ENCODE peak calls at places on chromosomes 2 and 18, in ten cellular contexts. One of them, this sample, is unnamed.

GRCh38 chr2:54904836-54905235 is 145.4 kb downstream of the RTN4 start:
- DNase-seq in MCF 10A: peak
- DNase-seq in omental fat pad: no peak
- DNase-seq in CD8-positive, alpha-beta T cell: no peak
- DNase-seq in foreskin fibroblast: no peak
- DNase-seq in fibroblast of pulmonary artery: no peak
- DNase-seq in HFF-Myc: no peak
- DNase-seq in astrocyte: no peak
- DNase-seq in progenitor cell of endocrine pancreas: no peak
- DNase-seq in tibial artery: no peak
- DNase-seq in this sample: no peak

GRCh38 chr2:195561205-195562032 is 95.6 kb upstream of the SLC39A10 start:
- DNase-seq in MCF 10A: peak
- DNase-seq in omental fat pad: no peak
- DNase-seq in CD8-positive, alpha-beta T cell: no peak
- DNase-seq in foreskin fibroblast: peak
- DNase-seq in fibroblast of pulmonary artery: peak
- DNase-seq in HFF-Myc: peak
- DNase-seq in astrocyte: peak
- DNase-seq in progenitor cell of endocrine pancreas: no peak
- DNase-seq in tibial artery: no peak
- DNase-seq in this sample: peak

GRCh38 chr2:127641846-127642510 is 4.0 kb upstream of the GPR17 start:
- DNase-seq in MCF 10A: no peak
- DNase-seq in omental fat pad: no peak
- DNase-seq in CD8-positive, alpha-beta T cell: peak
- DNase-seq in foreskin fibroblast: no peak
- DNase-seq in fibroblast of pulmonary artery: no peak
- DNase-seq in HFF-Myc: no peak
- DNase-seq in astrocyte: no peak
- DNase-seq in progenitor cell of endocrine pancreas: no peak
- DNase-seq in tibial artery: no peak
- DNase-seq in this sample: no peak

GRCh38 chr18:52451252-52451651 is 111.3 kb downstream of the DCC start:
- DNase-seq in MCF 10A: no peak
- DNase-seq in omental fat pad: no peak
- DNase-seq in CD8-positive, alpha-beta T cell: no peak
- DNase-seq in foreskin fibroblast: no peak
- DNase-seq in fibroblast of pulmonary artery: no peak
- DNase-seq in HFF-Myc: no peak
- DNase-seq in astrocyte: no peak
- DNase-seq in progenitor cell of endocrine pancreas: no peak
- DNase-seq in tibial artery: no peak
- DNase-seq in this sample: no peak

GRCh38 chr2:136765736-136766323 is 485 bp downstream of the THSD7B start:
- DNase-seq in MCF 10A: no peak
- DNase-seq in omental fat pad: no peak
- DNase-seq in CD8-positive, alpha-beta T cell: no peak
- DNase-seq in foreskin fibroblast: no peak
- DNase-seq in fibroblast of pulmonary artery: peak
- DNase-seq in HFF-Myc: no peak
- DNase-seq in astrocyte: no peak
- DNase-seq in progenitor cell of endocrine pancreas: peak
- DNase-seq in tibial artery: no peak
- DNase-seq in this sample: no peak

GRCh38 chr2:23601301-23601965 is 216.5 kb downstream of the KLHL29 start:
- DNase-seq in MCF 10A: no peak
- DNase-seq in omental fat pad: no peak
- DNase-seq in CD8-positive, alpha-beta T cell: no peak
- DNase-seq in foreskin fibroblast: no peak
- DNase-seq in fibroblast of pulmonary artery: peak
- DNase-seq in HFF-Myc: no peak
- DNase-seq in astrocyte: peak
- DNase-seq in progenitor cell of endocrine pancreas: no peak
- DNase-seq in tibial artery: no peak
- DNase-seq in this sample: peak

GRCh38 chr2:142867161-142867560 is 10.3 kb upstream of the KYNU start:
- DNase-seq in MCF 10A: no peak
- DNase-seq in omental fat pad: no peak
- DNase-seq in CD8-positive, alpha-beta T cell: no peak
- DNase-seq in foreskin fibroblast: no peak
- DNase-seq in fibroblast of pulmonary artery: peak
- DNase-seq in HFF-Myc: no peak
- DNase-seq in astrocyte: no peak
- DNase-seq in progenitor cell of endocrine pancreas: no peak
- DNase-seq in tibial artery: no peak
- DNase-seq in this sample: no peak

GRCh38 chr18:702957-703659 is 9.3 kb downstream of the ENOSF1 start:
- DNase-seq in MCF 10A: peak
- DNase-seq in omental fat pad: no peak
- DNase-seq in CD8-positive, alpha-beta T cell: no peak
- DNase-seq in foreskin fibroblast: peak
- DNase-seq in fibroblast of pulmonary artery: peak
- DNase-seq in HFF-Myc: peak
- DNase-seq in astrocyte: peak
- DNase-seq in progenitor cell of endocrine pancreas: no peak
- DNase-seq in tibial artery: no peak
- DNase-seq in this sample: peak

GRCh38 chr2:61493523-61493942 is 22.6 kb upstream of the USP34 start:
- DNase-seq in MCF 10A: peak
- DNase-seq in omental fat pad: no peak
- DNase-seq in CD8-positive, alpha-beta T cell: no peak
- DNase-seq in foreskin fibroblast: no peak
- DNase-seq in fibroblast of pulmonary artery: peak
- DNase-seq in HFF-Myc: no peak
- DNase-seq in astrocyte: peak
- DNase-seq in progenitor cell of endocrine pancreas: no peak
- DNase-seq in tibial artery: no peak
- DNase-seq in this sample: peak

GRCh38 chr18:75551071-75551470 is 123.6 kb upstream of the SMIM21 start:
- DNase-seq in MCF 10A: no peak
- DNase-seq in omental fat pad: no peak
- DNase-seq in CD8-positive, alpha-beta T cell: no peak
- DNase-seq in foreskin fibroblast: no peak
- DNase-seq in fibroblast of pulmonary artery: no peak
- DNase-seq in HFF-Myc: no peak
- DNase-seq in astrocyte: no peak
- DNase-seq in progenitor cell of endocrine pancreas: no peak
- DNase-seq in tibial artery: no peak
- DNase-seq in this sample: peak

DNA sequence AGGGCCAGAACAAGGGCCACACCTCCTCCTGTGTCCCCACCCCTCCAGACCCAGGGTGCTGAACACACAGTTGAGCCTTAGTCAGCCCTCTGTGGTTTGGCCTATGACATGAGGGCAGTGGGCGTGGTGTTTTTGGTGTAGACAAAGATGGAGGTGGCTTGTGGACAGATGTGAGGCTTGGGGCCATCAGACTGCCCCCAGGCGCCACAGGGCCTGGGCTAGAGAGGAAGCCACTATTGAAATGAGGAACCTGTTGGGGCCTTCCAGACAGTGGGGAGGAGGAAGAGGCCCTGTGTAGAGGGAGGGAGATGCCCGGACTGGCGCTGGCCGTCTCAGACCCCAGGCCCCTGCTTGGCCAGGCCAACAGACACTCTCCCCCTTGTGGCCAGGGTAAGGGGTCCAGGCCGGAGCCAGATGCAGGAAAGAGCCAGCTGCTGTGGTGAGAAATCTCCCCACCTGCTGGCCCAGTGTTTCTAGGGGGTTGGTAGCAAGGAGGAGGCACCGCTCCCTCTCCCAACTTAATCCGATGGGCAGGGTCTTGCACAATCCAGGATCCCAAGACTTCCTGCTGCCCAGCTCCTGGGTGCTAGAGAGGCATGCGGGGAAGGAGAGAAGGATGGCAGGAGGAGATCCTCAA is 53.8 kb downstream of the SMAD7 start:
- DNase-seq in MCF 10A: peak
- DNase-seq in omental fat pad: no peak
- DNase-seq in CD8-positive, alpha-beta T cell: no peak
- DNase-seq in foreskin fibroblast: peak
- DNase-seq in fibroblast of pulmonary artery: no peak
- DNase-seq in HFF-Myc: peak
- DNase-seq in astrocyte: no peak
- DNase-seq in progenitor cell of endocrine pancreas: no peak
- DNase-seq in tibial artery: peak
- DNase-seq in this sample: peak
- TF ChIP-seq CTCF in MCF 10A: no peak
- TF ChIP-seq CTCF in omental fat pad: no peak
- TF ChIP-seq CTCF in CD8-positive, alpha-beta T cell: no peak
- TF ChIP-seq CTCF in foreskin fibroblast: no peak
- TF ChIP-seq CTCF in fibroblast of pulmonary artery: no peak
- TF ChIP-seq CTCF in HFF-Myc: peak
- TF ChIP-seq CTCF in astrocyte: no peak
- TF ChIP-seq CTCF in progenitor cell of endocrine pancreas: peak
- TF ChIP-seq CTCF in tibial artery: no peak
- TF ChIP-seq CTCF in this sample: no peak

GRCh38 chr18:48492880-48493279 is 46.0 kb upstream of the CTIF start:
- DNase-seq in MCF 10A: no peak
- DNase-seq in omental fat pad: no peak
- DNase-seq in CD8-positive, alpha-beta T cell: no peak
- DNase-seq in foreskin fibroblast: no peak
- DNase-seq in fibroblast of pulmonary artery: no peak
- DNase-seq in HFF-Myc: no peak
- DNase-seq in astrocyte: no peak
- DNase-seq in progenitor cell of endocrine pancreas: no peak
- DNase-seq in tibial artery: no peak
- DNase-seq in this sample: no peak
- TF ChIP-seq CTCF in MCF 10A: no peak
- TF ChIP-seq CTCF in omental fat pad: no peak
- TF ChIP-seq CTCF in CD8-positive, alpha-beta T cell: no peak
- TF ChIP-seq CTCF in foreskin fibroblast: no peak
- TF ChIP-seq CTCF in fibroblast of pulmonary artery: no peak
- TF ChIP-seq CTCF in HFF-Myc: no peak
- TF ChIP-seq CTCF in astrocyte: no peak
- TF ChIP-seq CTCF in progenitor cell of endocrine pancreas: no peak
- TF ChIP-seq CTCF in tibial artery: no peak
- TF ChIP-seq CTCF in this sample: no peak

GRCh38 chr2:72780483-72780882 is 45.4 kb downstream of the EXOC6B start:
- DNase-seq in MCF 10A: peak
- DNase-seq in omental fat pad: no peak
- DNase-seq in CD8-positive, alpha-beta T cell: no peak
- DNase-seq in foreskin fibroblast: peak
- DNase-seq in fibroblast of pulmonary artery: peak
- DNase-seq in HFF-Myc: peak
- DNase-seq in astrocyte: peak
- DNase-seq in progenitor cell of endocrine pancreas: no peak
- DNase-seq in tibial artery: no peak
- DNase-seq in this sample: peak

GRCh38 chr2:72782520-72782919 is 43.3 kb downstream of the EXOC6B start:
- DNase-seq in MCF 10A: no peak
- DNase-seq in omental fat pad: no peak
- DNase-seq in CD8-positive, alpha-beta T cell: no peak
- DNase-seq in foreskin fibroblast: no peak
- DNase-seq in fibroblast of pulmonary artery: no peak
- DNase-seq in HFF-Myc: no peak
- DNase-seq in astrocyte: no peak
- DNase-seq in progenitor cell of endocrine pancreas: no peak
- DNase-seq in tibial artery: no peak
- DNase-seq in this sample: no peak

GRCh38 chr2:72779495-72779894 is 46.3 kb downstream of the EXOC6B start:
- DNase-seq in MCF 10A: no peak
- DNase-seq in omental fat pad: no peak
- DNase-seq in CD8-positive, alpha-beta T cell: no peak
- DNase-seq in foreskin fibroblast: no peak
- DNase-seq in fibroblast of pulmonary artery: no peak
- DNase-seq in HFF-Myc: no peak
- DNase-seq in astrocyte: no peak
- DNase-seq in progenitor cell of endocrine pancreas: no peak
- DNase-seq in tibial artery: no peak
- DNase-seq in this sample: no peak

GRCh38 chr2:72781500-72781899 is 44.3 kb downstream of the EXOC6B start:
- DNase-seq in MCF 10A: peak
- DNase-seq in omental fat pad: no peak
- DNase-seq in CD8-positive, alpha-beta T cell: no peak
- DNase-seq in foreskin fibroblast: no peak
- DNase-seq in fibroblast of pulmonary artery: peak
- DNase-seq in HFF-Myc: peak
- DNase-seq in astrocyte: no peak
- DNase-seq in progenitor cell of endocrine pancreas: no peak
- DNase-seq in tibial artery: no peak
- DNase-seq in this sample: peak

DNA sequence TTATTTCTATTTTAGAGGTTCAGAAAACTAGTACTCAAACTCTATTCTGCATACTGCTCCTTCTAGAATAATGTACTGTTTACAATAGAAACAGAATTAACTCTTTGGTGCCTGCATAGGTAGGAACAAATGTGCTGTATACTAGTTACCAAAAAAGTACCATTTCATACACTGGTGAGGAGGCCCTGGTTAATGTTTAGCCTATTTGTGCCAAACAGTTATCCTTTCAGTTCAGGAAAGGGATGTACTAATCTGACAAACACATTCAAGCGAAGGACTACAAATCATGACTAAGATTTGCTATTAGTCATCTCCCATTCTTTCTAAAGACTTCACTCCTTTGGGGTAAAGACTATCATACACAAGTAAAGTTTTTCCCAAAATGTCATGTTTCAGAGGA is 47.4 kb downstream of the EXOC6B start:
- DNase-seq in MCF 10A: peak
- DNase-seq in omental fat pad: no peak
- DNase-seq in CD8-positive, alpha-beta T cell: no peak
- DNase-seq in foreskin fibroblast: peak
- DNase-seq in fibroblast of pulmonary artery: peak
- DNase-seq in HFF-Myc: peak
- DNase-seq in astrocyte: peak
- DNase-seq in progenitor cell of endocrine pancreas: no peak
- DNase-seq in tibial artery: no peak
- DNase-seq in this sample: peak
- TF ChIP-seq CTCF in MCF 10A: no peak
- TF ChIP-seq CTCF in omental fat pad: no peak
- TF ChIP-seq CTCF in CD8-positive, alpha-beta T cell: no peak
- TF ChIP-seq CTCF in foreskin fibroblast: no peak
- TF ChIP-seq CTCF in fibroblast of pulmonary artery: no peak
- TF ChIP-seq CTCF in HFF-Myc: no peak
- TF ChIP-seq CTCF in astrocyte: no peak
- TF ChIP-seq CTCF in progenitor cell of endocrine pancreas: no peak
- TF ChIP-seq CTCF in tibial artery: no peak
- TF ChIP-seq CTCF in this sample: no peak

GRCh38 chr2:78992807-78993517 is 32.5 kb upstream of the REG3G start:
- DNase-seq in MCF 10A: no peak
- DNase-seq in omental fat pad: no peak
- DNase-seq in CD8-positive, alpha-beta T cell: no peak
- DNase-seq in foreskin fibroblast: no peak
- DNase-seq in fibroblast of pulmonary artery: no peak
- DNase-seq in HFF-Myc: no peak
- DNase-seq in astrocyte: no peak
- DNase-seq in progenitor cell of endocrine pancreas: peak
- DNase-seq in tibial artery: no peak
- DNase-seq in this sample: no peak

GRCh38 chr2:78993518-78994148 is 31.9 kb upstream of the REG3G start:
- DNase-seq in MCF 10A: no peak
- DNase-seq in omental fat pad: no peak
- DNase-seq in CD8-positive, alpha-beta T cell: no peak
- DNase-seq in foreskin fibroblast: no peak
- DNase-seq in fibroblast of pulmonary artery: no peak
- DNase-seq in HFF-Myc: no peak
- DNase-seq in astrocyte: no peak
- DNase-seq in progenitor cell of endocrine pancreas: no peak
- DNase-seq in tibial artery: no peak
- DNase-seq in this sample: no peak

GRCh38 chr2:78994789-78995188 is 30.7 kb upstream of the REG3G start:
- DNase-seq in MCF 10A: no peak
- DNase-seq in omental fat pad: no peak
- DNase-seq in CD8-positive, alpha-beta T cell: no peak
- DNase-seq in foreskin fibroblast: no peak
- DNase-seq in fibroblast of pulmonary artery: no peak
- DNase-seq in HFF-Myc: no peak
- DNase-seq in astrocyte: no peak
- DNase-seq in progenitor cell of endocrine pancreas: no peak
- DNase-seq in tibial artery: no peak
- DNase-seq in this sample: no peak

GRCh38 chr2:78992451-78992806 is 33.1 kb upstream of the REG3G start:
- DNase-seq in MCF 10A: no peak
- DNase-seq in omental fat pad: no peak
- DNase-seq in CD8-positive, alpha-beta T cell: no peak
- DNase-seq in foreskin fibroblast: no peak
- DNase-seq in fibroblast of pulmonary artery: peak
- DNase-seq in HFF-Myc: no peak
- DNase-seq in astrocyte: no peak
- DNase-seq in progenitor cell of endocrine pancreas: peak
- DNase-seq in tibial artery: no peak
- DNase-seq in this sample: peak
- TF ChIP-seq CTCF in MCF 10A: no peak
- TF ChIP-seq CTCF in omental fat pad: no peak
- TF ChIP-seq CTCF in CD8-positive, alpha-beta T cell: no peak
- TF ChIP-seq CTCF in foreskin fibroblast: peak
- TF ChIP-seq CTCF in fibroblast of pulmonary artery: peak
- TF ChIP-seq CTCF in HFF-Myc: peak
- TF ChIP-seq CTCF in astrocyte: peak
- TF ChIP-seq CTCF in progenitor cell of endocrine pancreas: peak
- TF ChIP-seq CTCF in tibial artery: no peak
- TF ChIP-seq CTCF in this sample: peak